ENCODE peak calls at places on chromosomes 11 and 22, in six cellular contexts. L is H54, O is IMR-90, F is ovary, S is right lobe of liver, B is stomach. H is an unnamed sample.

GRCh38 chr11:69018924-69019323 is 5.9 kb upstream of the MRGPRF start:
- DNase-seq in L (no peak), O (peak), F (no peak), S (no peak), B (no peak), H (no peak)

GRCh38 chr22:44191036-44191454 is 10.3 kb downstream of the PARVG start:
- DNase-seq in L (no peak), O (no peak), F (no peak), S (no peak), B (no peak), H (no peak)

GRCh38 chr22:46997311-46997970 is 235.0 kb downstream of the TBC1D22A start:
- DNase-seq in L (no peak), O (no peak), F (no peak), S (no peak), B (no peak), H (no peak)

GRCh38 chr11:18974192-18974591 is 35.0 kb upstream of the MRGPRX1 start:
- DNase-seq in L (no peak), O (no peak), F (no peak), S (no peak), B (no peak), H (no peak)

GRCh38 chr22:22753526-22754267 is 109.3 kb downstream of the GGTLC2 start:
- DNase-seq in L (peak), O (peak), F (no peak), S (peak), B (peak), H (peak)

GRCh38 chr11:116981216-116981887 is 116.9 kb downstream of the SIK3 start:
- DNase-seq in L (no peak), O (no peak), F (no peak), S (no peak), B (no peak), H (no peak)

GRCh38 chr22:39098576-39098975 is 1.5 kb downstream of the APOBEC3H start:
- DNase-seq in L (no peak), O (no peak), F (no peak), S (peak), B (no peak), H (no peak)

GRCh38 chr11:7949934-7950333 is 8.4 kb upstream of the OR10A3 start:
- DNase-seq in L (no peak), O (no peak), F (no peak), S (no peak), B (no peak), H (no peak)

GRCh38 chr11:77093056-77093891 is 9.4 kb upstream of the OMP start:
- DNase-seq in L (no peak), O (no peak), F (peak), S (peak), B (no peak), H (no peak)

GRCh38 chr22:36433318-36434231 is 45.8 kb upstream of the MYH9 start:
- DNase-seq in L (no peak), O (no peak), F (no peak), S (peak), B (peak), H (peak)

GRCh38 chr22:42799462-42800405 is 57.3 kb downstream of the ARFGAP3 start:
- DNase-seq in L (no peak), O (no peak), F (no peak), S (no peak), B (no peak), H (no peak)

GRCh38 chr11:20351870-20352269 is 11.6 kb upstream of the HTATIP2 start:
- DNase-seq in L (no peak), O (no peak), F (no peak), S (no peak), B (no peak), H (no peak)

GRCh38 chr22:50326959-50327710 is at the start of gene DENND6B:
- DNase-seq in L (no peak), O (peak), F (peak), S (peak), B (peak), H (peak)

GRCh38 chr11:128506999-128507591 is 80.3 kb downstream of the ETS1 start:
- DNase-seq in L (no peak), O (peak), F (peak), S (peak), B (peak), H (peak)

GRCh38 chr11:32451808-32452207 is 16.5 kb upstream of the WT1 start:
- DNase-seq in L (no peak), O (no peak), F (no peak), S (no peak), B (no peak), H (peak)

GRCh38 chr22:46064236-46064965 is 85.9 kb upstream of the PPARA start:
- DNase-seq in L (no peak), O (no peak), F (peak), S (peak), B (peak), H (peak)

GRCh38 chr11:126138636-126139540 is 72.6 kb downstream of the RPUSD4 start:
- DNase-seq in L (no peak), O (no peak), F (peak), S (no peak), B (no peak), H (no peak)

GRCh38 chr22:36149464-36149863 is 11.1 kb downstream of the APOL3 start:
- DNase-seq in L (no peak), O (no peak), F (no peak), S (no peak), B (no peak), H (no peak)

GRCh38 chr11:116432301-116432700 is 340.5 kb downstream of the BUD13 start:
- DNase-seq in L (no peak), O (no peak), F (no peak), S (no peak), B (no peak), H (no peak)

GRCh38 chr22:40552070-40552469 is 84.4 kb downstream of the MRTFA start:
- DNase-seq in L (no peak), O (no peak), F (no peak), S (no peak), B (no peak), H (no peak)

GRCh38 chr11:100578966-100579365 is 108.1 kb upstream of the ARHGAP42 start:
- DNase-seq in L (no peak), O (peak), F (no peak), S (no peak), B (no peak), H (no peak)

GRCh38 chr11:67731583-67731982 is 57.2 kb upstream of the ALDH3B2 start:
- DNase-seq in L (no peak), O (no peak), F (no peak), S (no peak), B (no peak), H (no peak)

GRCh38 chr11:27210509-27210908 is 152.5 kb downstream of the CCDC34 start:
- DNase-seq in L (no peak), O (no peak), F (no peak), S (no peak), B (no peak), H (no peak)

GRCh38 chr22:49161002-49161850 is 666.4 kb downstream of the BRD1 start:
- DNase-seq in L (no peak), O (no peak), F (no peak), S (no peak), B (no peak), H (no peak)

GRCh38 chr11:132941024-132941646 is 591.2 kb downstream of the OPCML start:
- DNase-seq in L (no peak), O (peak), F (no peak), S (no peak), B (no peak), H (no peak)

GRCh38 chr22:29313126-29314071 is 2.1 kb downstream of the RASL10A start:
- DNase-seq in L (no peak), O (no peak), F (no peak), S (peak), B (no peak), H (peak)

GRCh38 chr11:119065369-119065768 is 2.2 kb upstream of the VPS11 start:
- DNase-seq in L (no peak), O (peak), F (no peak), S (no peak), B (no peak), H (no peak)

DNA sequence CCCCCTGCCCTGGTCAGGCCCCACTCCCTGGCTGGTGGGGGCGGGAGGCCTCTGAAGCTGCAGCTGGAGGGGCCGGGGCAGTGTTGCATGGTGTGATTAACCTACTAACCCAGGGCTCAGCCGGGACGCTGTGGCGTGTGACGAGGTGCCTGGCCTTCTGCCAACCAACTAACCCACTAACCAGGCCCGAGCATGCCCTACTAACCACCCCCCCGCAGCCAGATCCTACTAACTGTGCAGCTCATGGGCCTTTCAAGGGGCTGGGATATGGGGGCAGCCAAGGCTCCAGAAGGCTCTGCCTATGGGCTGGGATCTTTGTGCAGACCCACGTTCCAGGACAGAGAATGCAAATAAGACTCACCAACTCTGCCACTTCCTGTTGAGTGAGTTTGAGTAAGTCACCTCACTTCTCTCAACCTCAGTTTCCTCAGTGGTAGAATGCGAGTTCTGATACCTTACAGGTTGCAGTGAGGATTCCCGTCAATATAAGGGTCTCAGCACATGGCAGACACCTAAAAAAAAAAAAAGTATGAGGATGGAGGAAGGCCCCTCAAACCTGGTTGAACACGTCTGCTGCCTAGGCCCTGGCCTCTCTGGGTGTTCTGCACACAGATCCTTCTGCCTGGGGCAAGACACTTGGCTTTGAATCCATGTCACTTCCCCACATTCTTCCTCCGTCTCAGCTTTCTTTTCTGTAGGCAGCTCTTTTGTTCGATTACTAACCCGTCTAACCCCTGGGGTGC is 14.1 kb downstream of the MIAT start:
- DNase-seq in L (no peak), O (no peak), F (peak), S (peak), B (peak), H (peak)
- TF ChIP-seq POLR2A in L (no peak), O (no peak), F (no peak), S (no peak), B (no peak), H (no peak)

DNA sequence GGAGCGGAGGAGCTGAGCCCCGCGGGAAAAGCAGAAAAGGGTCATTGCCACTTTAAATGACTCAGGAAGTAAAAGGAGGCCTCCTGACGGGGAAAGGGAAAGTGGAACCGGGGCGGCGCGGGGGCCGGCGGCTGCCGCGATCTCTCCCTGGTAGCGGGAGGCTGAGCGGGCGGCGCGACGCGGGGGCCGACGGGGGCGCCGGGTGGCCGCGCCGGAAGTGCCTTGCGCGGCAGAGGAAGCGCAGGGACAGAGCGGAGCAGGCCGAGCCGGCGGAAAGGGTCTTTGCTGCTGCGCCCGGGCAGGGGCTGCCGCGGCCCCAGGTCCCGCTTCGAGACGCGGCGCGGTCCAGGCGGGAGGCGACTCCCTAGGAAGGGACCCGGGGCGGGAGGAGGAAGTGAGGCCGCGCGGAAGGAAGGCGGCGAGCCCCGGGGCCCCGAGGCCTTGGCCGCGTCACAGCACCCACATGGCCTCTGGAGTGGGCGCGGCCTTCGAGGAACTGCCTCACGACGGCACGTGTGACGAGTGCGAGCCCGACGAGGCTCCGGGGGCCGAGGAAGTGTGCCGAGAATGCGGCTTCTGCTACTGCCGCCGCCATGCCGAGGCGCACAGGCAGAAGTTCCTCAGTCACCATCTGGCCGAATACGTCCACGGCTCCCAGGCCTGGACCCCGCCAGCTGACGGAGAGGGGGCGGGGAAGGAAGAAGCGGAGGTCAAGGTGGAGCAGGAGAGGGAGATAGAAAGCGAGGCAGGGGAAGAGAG is at the start of gene TRIM44:
- DNase-seq in L (peak), O (peak), F (peak), S (peak), B (peak), H (peak)
- TF ChIP-seq POLR2A in L (peak), O (peak), F (peak), S (peak), B (no peak), H (peak)

GRCh38 chr11:73195191-73196007 is 22.7 kb upstream of the P2RY2 start:
- DNase-seq in L (peak), O (no peak), F (no peak), S (no peak), B (peak), H (no peak)
- TF ChIP-seq POLR2A in L (no peak), O (no peak), F (no peak), S (no peak), B (no peak), H (no peak)

DNA sequence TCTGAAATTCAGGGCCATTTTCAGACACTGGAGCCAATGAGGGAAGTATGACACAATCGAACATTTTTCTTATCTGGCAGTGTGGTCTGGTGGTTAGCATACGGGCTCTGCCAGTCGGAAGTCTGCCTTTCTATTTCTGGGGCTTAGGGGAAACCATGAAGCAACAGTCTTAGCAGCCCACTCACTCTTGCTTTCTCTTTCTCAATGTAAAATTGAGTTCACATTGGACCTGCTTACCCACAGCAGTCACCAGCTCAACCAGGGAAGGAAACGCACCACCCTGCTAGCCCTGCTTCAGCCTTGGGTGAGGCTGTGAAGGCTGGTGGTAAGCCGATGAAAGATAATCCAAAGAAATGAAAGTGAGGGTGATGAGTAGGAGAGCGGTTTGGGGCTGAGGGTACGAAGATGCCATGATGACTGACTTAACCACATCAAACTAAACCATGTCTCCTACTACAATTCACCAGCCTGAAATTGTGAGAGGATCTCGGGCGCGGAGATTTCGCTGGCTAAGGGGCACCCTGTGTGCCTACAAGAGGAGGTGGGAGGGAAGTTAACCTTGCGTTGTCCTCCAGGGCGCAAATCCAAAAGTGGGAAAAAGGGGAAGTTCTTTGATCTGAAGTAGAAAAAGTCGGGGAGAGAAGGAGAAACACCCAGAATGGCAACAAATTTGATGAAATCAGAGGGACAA is 2.0 kb upstream of the LMO2 start:
- DNase-seq in L (no peak), O (no peak), F (no peak), S (no peak), B (no peak), H (no peak)
- TF ChIP-seq POLR2A in L (no peak), O (no peak), F (no peak), S (no peak), B (no peak), H (peak)

DNA sequence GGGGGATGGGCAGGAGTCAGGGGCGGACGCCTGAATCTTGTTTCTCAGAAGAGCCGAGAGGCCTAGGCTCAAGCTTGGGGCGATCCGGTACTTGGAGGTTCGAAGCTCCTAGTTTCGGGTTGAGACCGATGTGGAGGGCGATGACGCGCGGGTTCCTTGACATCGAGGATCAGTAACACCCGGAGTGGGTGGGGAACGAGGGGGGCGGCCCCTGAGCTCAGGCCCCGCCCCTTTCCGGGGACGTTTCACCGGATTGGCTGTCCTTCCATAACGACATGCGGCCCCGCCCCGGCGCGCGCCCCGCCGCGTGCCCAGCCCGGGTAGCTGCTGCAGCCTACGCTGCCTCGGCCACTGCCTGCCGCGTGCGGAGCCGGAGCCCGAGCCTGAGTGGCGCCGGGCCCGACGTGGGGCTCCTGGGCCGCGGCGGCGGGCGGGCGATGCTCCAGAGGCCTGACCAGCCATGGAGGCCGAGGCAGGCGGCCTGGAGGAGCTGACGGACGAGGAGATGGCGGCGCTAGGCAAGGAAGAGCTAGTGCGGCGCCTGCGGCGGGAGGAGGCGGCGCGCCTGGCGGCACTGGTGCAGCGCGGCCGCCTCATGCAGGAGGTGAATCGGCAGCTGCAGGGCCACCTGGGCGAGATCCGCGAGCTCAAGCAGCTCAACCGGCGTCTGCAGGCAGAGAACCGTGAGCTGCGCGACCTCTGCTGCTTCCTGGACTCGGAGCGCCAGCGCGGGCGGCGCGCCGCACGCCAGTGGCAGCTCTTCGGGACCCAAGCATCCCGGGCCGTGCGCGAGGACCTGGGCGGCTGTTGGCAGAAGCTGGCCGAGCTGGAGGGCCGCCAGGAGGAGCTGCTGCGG is at the start of gene CCDC85B:
- DNase-seq in L (peak), O (peak), F (peak), S (peak), B (peak), H (peak)
- TF ChIP-seq POLR2A in L (peak), O (peak), F (peak), S (peak), B (no peak), H (peak)

GRCh38 chr11:59617876-59618275 is 2.3 kb upstream of the OSBP start:
- DNase-seq in L (no peak), O (no peak), F (no peak), S (no peak), B (no peak), H (no peak)

GRCh38 chr11:59616396-59616982 is 915 bp upstream of the OSBP start:
- DNase-seq in L (no peak), O (no peak), F (no peak), S (peak), B (no peak), H (no peak)

GRCh38 chr11:59615132-59615636 is 390 bp downstream of the OSBP start:
- DNase-seq in L (no peak), O (no peak), F (peak), S (peak), B (peak), H (peak)

GRCh38 chr11:59614277-59615131 is 1.1 kb downstream of the OSBP start:
- DNase-seq in L (no peak), O (no peak), F (no peak), S (no peak), B (no peak), H (no peak)

DNA sequence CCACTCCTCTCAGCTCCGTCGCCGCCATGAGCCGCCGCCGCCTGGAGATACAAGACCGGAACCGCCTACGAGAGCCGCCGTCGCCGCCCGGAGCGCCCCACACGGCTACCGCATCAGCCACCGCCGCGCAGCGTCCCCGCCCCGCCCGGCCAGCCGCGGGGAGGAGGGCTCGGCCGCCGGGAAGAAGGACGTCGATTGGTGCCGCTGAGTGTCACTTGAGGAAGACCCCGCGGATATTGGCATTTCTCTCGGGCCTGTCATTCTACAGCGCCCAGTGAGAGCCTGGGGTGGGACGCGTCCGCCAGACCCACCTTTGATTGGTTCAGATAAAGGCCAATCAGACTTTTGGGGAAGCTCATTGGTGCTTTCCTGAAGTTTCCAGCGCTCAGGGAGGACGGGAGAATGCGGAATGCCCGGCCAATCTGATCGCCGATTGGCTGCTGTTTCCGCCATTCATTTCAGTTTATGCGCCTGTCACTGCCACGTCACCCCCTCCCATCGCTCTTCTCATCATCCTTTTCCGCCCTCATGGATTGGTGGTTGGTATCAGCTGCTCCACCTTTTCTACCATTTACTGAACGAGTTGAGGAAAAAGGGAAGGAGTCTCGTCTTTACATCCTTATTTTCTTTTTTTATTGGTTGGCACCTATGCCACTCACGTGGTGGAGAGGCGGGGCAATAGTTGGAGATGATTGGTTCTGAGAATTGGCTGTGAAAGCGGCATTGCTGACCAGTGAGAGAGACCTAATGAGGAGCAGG is at the start of gene OSBP:
- DNase-seq in L (peak), O (peak), F (peak), S (peak), B (peak), H (peak)
- TF ChIP-seq POLR2A in L (peak), O (peak), F (peak), S (peak), B (no peak), H (peak)